ENCODE peak calls at places on chromosomes 3 and 15, in eight cellular contexts. A, C, S, Z, E, D, F and H are unnamed samples. For H3K4me1, the result is how much of the 10 kb centered on the place peaks cover.

GRCh38 chr3:15331606-15332404 is 581 bp downstream of the SH3BP5 start:
- DNase-seq in Z (peak), C (peak), S (peak), D (no peak), F (peak), A (no peak), E (peak), H (peak)

GRCh38 chr15:40006646-40007045 is 32.3 kb downstream of the SRP14 start:
- DNase-seq in C (no peak), F (no peak), Z (peak), D (no peak), E (no peak), A (no peak), S (peak), H (no peak)

GRCh38 chr3:139830817-139831216 is 104.2 kb upstream of the CLSTN2 start:
- DNase-seq in E (peak), Z (no peak), D (no peak), F (no peak), A (peak), C (no peak), S (no peak), H (no peak)

GRCh38 chr3:15241341-15241740 is 35.3 kb downstream of the CAPN7 start:
- DNase-seq in D (no peak), E (no peak), C (peak), F (no peak), S (peak), Z (peak), A (peak), H (no peak)

GRCh38 chr15:29452881-29453731 is 183.5 kb upstream of the NSMCE3 start:
- DNase-seq in F (no peak), E (no peak), D (no peak), C (no peak), S (no peak), A (no peak), Z (no peak), H (no peak)

GRCh38 chr3:49295489-49296058 is 18.5 kb upstream of the C3orf62 start:
- DNase-seq in S (peak), E (no peak), F (no peak), A (peak), D (no peak), Z (peak), C (peak), H (no peak)

GRCh38 chr15:27479232-27480140 is 508.5 kb downstream of the GABRG3 start:
- DNase-seq in F (no peak), D (no peak), E (no peak), A (no peak), C (no peak), S (peak), Z (peak), H (no peak)

GRCh38 chr3:56753206-56753605 is 48.5 kb downstream of the ARHGEF3 start:
- DNase-seq in E (no peak), A (no peak), S (peak), F (no peak), Z (peak), C (no peak), D (no peak), H (no peak)

GRCh38 chr15:48644827-48645557 is 517 bp downstream of the FBN1 start:
- DNase-seq in F (peak), S (peak), C (peak), A (peak), Z (peak), E (peak), D (peak), H (no peak)

GRCh38 chr3:152051501-152052404 is 178.3 kb downstream of the SUCNR1 start:
- DNase-seq in Z (peak), S (peak), A (no peak), C (no peak), F (no peak), E (no peak), D (no peak), H (no peak)

GRCh38 chr3:117671707-117672318 is 962.2 kb downstream of the TUSC7 start:
- DNase-seq in F (no peak), D (peak), A (no peak), E (no peak), C (no peak), S (no peak), Z (no peak), H (no peak)

GRCh38 chr3:130081371-130081881 is at the start of gene ALG1L2:
- DNase-seq in C (no peak), S (no peak), F (no peak), E (no peak), D (no peak), A (no peak), Z (no peak), H (no peak)

GRCh38 chr3:188950832-188951489 is 220.8 kb upstream of the TPRG1 start:
- DNase-seq in S (peak), Z (peak), A (no peak), C (peak), D (peak), E (peak), F (no peak), H (peak)

GRCh38 chr3:163939926-163940325 is 1138.4 kb downstream of the SI start:
- DNase-seq in C (no peak), F (no peak), A (peak), E (no peak), Z (no peak), S (peak), D (no peak), H (no peak)

GRCh38 chr15:81642451-81642990 is 268.5 kb upstream of the TMC3 start:
- DNase-seq in D (peak), F (no peak), Z (peak), S (peak), C (no peak), E (no peak), A (no peak), H (no peak)

GRCh38 chr15:80484312-80484981 is 80.3 kb downstream of the ARNT2 start:
- DNase-seq in Z (no peak), F (no peak), D (no peak), E (no peak), C (no peak), A (no peak), S (no peak), H (no peak)

GRCh38 chr3:62611541-62612240 is 238.3 kb upstream of the FEZF2 start:
- DNase-seq in A (no peak), S (peak), D (no peak), Z (peak), E (no peak), C (no peak), F (no peak), H (no peak)

GRCh38 chr15:68283401-68283800 is 5.9 kb downstream of the FEM1B start:
- DNase-seq in C (no peak), S (no peak), D (no peak), A (no peak), Z (no peak), E (no peak), F (peak), H (no peak)

GRCh38 chr15:68279779-68280745 is 2.5 kb downstream of the FEM1B start:
- DNase-seq in C (no peak), E (no peak), D (no peak), Z (peak), A (peak), S (no peak), F (no peak), H (no peak)

GRCh38 chr15:68279218-68279533 is 1.6 kb downstream of the FEM1B start:
- DNase-seq in C (no peak), D (no peak), A (no peak), E (no peak), F (no peak), S (no peak), Z (no peak), H (no peak)

GRCh38 chr15:68278345-68279217 is 1.0 kb downstream of the FEM1B start:
- DNase-seq in A (peak), D (no peak), F (peak), Z (peak), S (peak), E (no peak), C (peak), H (no peak)

GRCh38 chr15:68281008-68281407 is 3.5 kb downstream of the FEM1B start:
- DNase-seq in E (no peak), A (no peak), F (no peak), S (no peak), C (no peak), D (no peak), Z (no peak), H (no peak)
- H3K4me3 ChIP-seq in E (no peak), A (no peak), F (peak), S (peak), C (peak), D (no peak), Z (peak), H (peak)

GRCh38 chr3:39185326-39185958 is 7.0 kb downstream of the XIRP1 start:
- DNase-seq in F (no peak), D (no peak), E (no peak), Z (no peak), S (no peak), A (no peak), C (no peak), H (no peak)
- H3K4me1 ChIP-seq in F (under half), D (under half), E (under half), Z (under half), S (under half), A (under half), C (under half), H (under half)

GRCh38 chr3:132003685-132004084 is 31.1 kb downstream of the CPNE4 start:
- DNase-seq in F (no peak), E (no peak), A (no peak), C (no peak), S (no peak), D (no peak), Z (no peak), H (no peak)
- H3K4me3 ChIP-seq in F (no peak), E (no peak), A (no peak), C (no peak), S (no peak), D (no peak), Z (no peak), H (no peak)

DNA sequence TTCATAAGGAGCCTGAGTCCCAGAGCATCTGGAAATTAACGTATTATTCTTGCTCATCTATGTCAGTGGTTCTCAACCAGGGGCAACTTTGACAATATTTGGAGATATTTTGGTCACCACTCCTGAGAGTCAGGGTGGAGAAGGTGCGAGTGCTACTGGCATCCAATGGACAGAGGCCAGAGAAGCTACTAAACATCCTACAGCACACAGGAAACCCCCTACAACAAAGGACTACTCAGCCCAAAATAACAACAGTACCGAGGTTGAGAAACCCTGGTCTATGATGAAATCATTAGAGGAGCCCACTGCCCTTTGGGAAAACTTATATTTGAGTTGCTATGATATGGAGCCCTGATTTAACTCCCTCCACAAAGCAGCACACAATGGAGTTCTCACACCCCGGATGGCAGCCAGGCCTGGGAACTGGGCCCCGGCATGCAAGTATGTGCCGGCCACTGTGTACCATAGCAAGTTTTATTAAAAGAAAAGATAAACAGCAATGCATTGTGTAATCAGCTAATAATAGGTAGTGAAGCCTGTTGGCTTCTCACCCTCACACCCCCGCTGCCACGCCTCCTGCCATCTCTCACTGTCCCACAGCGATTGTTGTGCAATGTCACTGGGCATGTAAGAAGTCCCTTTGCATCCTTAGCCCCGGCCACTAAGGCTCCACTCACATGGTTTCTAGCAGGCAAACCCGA is 109.8 kb downstream of the AQP9 start:
- DNase-seq in F (no peak), S (no peak), E (no peak), Z (no peak), A (no peak), D (no peak), C (no peak), H (peak)
- H3K4me1 ChIP-seq in F (under half), S (under half), E (under half), Z (under half), A (under half), D (under half), C (under half), H (under half)

DNA sequence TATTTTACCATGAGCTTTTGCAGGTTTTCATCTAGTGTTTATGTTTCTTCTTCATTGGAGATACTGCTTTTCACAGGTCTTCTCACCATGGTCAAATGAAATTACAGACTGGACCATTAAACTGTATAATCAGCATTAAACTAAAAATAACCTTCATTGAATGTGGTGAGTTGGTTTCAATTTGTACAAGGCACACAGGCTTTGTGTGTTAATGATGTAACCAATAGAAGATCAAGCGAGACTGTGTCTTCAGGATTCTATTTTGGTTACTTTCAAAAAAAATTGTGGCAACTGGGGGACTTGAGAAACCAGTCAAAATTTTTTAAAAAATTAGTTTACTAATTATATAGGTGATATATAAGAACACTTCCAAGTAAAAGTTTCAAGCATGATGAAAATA is 54.3 kb upstream of the GCSAM start:
- DNase-seq in D (no peak), Z (no peak), E (no peak), A (no peak), C (no peak), F (no peak), S (no peak), H (no peak)
- H3K4me3 ChIP-seq in D (no peak), Z (no peak), E (no peak), A (no peak), C (no peak), F (no peak), S (no peak), H (no peak)

GRCh38 chr15:74391604-74392401 is 24.4 kb upstream of the CYP11A1 start:
- DNase-seq in D (no peak), E (no peak), C (no peak), F (no peak), S (no peak), Z (no peak), A (no peak), H (no peak)

GRCh38 chr15:74392402-74392876 is 25.0 kb upstream of the CYP11A1 start:
- DNase-seq in F (no peak), E (no peak), C (no peak), S (peak), Z (peak), A (no peak), D (peak), H (no peak)

GRCh38 chr15:74389115-74390048 is 21.9 kb upstream of the CYP11A1 start:
- DNase-seq in Z (no peak), E (no peak), A (peak), F (no peak), C (no peak), S (no peak), D (peak), H (no peak)

GRCh38 chr15:74392902-74393301 is 25.5 kb upstream of the CYP11A1 start:
- DNase-seq in F (no peak), C (no peak), S (no peak), A (no peak), D (no peak), Z (no peak), E (no peak), H (no peak)

DNA sequence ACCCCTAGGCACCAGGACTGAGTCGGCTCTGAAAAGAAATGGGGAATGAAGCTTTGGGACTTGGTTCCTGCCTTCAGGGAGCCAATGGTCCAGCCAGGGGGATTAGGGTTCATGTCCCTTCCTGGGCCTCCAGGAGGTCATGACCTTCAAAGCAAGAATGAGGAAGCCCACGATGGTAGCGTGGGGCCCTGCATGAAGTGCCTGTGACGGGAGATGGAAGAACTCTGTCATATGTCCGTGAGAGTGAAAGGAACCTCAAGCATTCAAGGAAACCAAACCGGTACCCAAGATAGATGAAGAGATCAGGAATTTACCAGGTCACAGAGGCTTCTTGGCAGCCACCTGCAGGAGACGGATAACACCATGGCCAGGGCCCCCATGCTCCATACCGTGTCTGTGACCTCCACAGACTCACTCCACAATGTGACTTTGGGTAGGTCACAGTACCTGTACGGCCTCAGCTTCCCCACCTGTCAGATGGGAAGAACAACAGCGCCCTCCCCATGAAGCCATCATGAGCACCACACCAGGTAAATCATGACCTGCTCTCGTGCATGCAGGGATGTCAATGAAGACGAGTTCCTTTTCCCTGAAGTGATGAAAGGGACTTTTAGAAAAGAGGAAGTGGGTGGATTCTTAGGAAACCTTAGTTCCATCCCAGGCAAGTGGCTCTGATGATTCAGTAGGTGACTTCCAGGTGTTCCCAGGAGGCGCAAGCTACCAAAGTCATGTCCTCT is 23.3 kb upstream of the CYP11A1 start:
- DNase-seq in E (no peak), D (no peak), Z (no peak), S (no peak), C (no peak), A (no peak), F (no peak), H (no peak)
- H3K4me1 ChIP-seq in E (under half), D (under half), Z (under half), S (under half), C (under half), A (under half), F (half or more), H (under half)

DNA sequence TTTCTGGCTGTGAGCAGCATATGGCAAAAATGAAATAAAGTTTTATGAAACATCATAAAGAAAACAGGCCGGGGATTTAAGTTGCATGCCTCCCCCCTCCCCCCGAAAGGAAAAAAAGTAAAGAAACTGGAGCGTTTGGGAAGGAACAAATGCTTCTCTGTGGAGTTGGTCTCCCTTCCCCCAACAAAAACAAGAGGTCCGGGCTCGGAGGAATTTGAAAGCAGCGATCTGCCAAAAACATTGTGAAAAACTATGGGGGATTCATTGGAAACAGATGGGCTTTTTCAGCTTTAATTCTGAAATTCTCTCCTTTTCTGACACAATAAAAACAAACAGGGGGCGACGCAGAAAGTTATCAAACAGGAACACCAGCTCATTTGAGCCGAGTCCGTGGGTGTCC is 17.0 kb downstream of the RGMA start:
- DNase-seq in F (no peak), E (no peak), A (peak), S (peak), Z (peak), D (no peak), C (no peak), H (no peak)
- H3K4me3 ChIP-seq in F (peak), E (peak), A (peak), S (peak), Z (peak), D (peak), C (peak), H (peak)

DNA sequence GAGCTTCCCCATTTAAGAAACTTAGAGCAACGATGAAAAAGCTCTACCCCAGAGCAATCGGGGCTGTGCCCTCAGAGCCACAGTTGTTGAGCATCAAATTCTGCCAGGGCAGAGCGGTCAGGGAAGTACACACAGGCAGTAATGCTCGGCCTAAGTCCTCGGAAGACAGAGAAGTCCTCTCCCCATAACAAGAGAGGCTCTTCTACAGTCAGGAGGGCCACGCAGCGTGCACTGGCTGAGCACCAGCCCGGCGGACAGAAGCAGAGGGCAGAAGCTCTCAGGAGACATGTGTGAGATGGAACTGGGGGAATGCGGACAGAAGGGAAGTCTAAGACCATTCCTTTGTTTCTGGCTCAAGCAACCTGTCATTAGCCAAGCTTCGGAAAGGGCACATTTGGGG is 95.9 kb downstream of the XXYLT1 start:
- DNase-seq in S (no peak), D (no peak), A (no peak), Z (no peak), F (no peak), C (no peak), E (no peak), H (no peak)
- H3K4me1 ChIP-seq in S (under half), D (under half), A (under half), Z (under half), F (under half), C (under half), E (under half), H (under half)

DNA sequence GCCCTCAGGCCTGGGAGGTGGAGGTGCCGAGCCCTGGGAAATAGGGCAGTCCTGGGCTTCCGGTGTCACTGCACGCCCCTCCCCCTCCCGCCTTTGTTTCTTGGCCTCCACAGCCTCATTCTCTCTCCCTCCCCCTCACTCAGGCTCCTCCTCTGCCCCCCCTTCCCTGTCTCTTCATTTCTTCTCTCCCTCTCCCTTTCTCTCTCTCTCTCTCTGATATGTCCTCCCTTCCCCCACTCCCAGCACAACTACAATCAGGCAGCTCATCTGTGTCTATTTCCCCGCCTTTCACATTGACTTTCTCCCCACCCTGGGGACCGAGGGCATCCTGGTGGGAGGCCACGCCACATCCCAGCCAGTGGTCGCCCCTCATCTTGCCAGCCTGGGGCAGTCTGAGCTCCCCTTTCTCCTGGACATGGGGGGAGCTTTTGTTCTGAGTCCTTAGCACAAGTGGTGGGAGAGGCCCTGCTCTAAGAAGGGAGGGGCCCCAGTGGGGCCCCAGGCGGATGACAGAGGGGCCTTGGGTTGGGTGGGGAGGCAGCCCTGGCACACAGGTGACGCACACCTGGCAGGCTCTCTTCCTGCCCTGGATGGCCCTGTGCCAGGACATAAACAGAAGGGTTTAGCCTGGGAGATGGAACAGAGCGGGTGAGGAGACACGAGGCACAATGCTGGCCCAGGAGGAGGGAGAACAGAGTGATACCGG is 40.1 kb downstream of the IDH2 start:
- DNase-seq in D (peak), A (peak), S (peak), Z (no peak), E (peak), C (no peak), F (no peak), H (no peak)
- H3K4me3 ChIP-seq in D (no peak), A (no peak), S (no peak), Z (no peak), E (no peak), C (no peak), F (no peak), H (no peak)

GRCh38 chr3:51386852-51387229 is 1.8 kb downstream of the MANF start:
- DNase-seq in S (no peak), C (no peak), F (no peak), D (no peak), A (no peak), Z (no peak), E (peak), H (no peak)
- H3K4me1 ChIP-seq in S (under half), C (under half), F (half or more), D (under half), A (under half), Z (under half), E (under half), H (half or more)